ENCODE peak calls at places on chromosomes 13 and 19, in eight cellular contexts. R is activated effector memory CD4-positive, alpha-beta T cell treated with Interleukin-2 at 50 U/mL for 16 hours; K is NCI-H774; H is HEK293T; V is stromal cell of bone marrow; A is stimulated activated CD4-positive, alpha-beta T cell treated with anti-CD3 and anti-CD28 coated beads, Interleukin-12 subunit alpha, Interleukin-12 subunit beta, amount 100 ng/mL, for 24 hours; P is EL; Q is coronary artery. M is an unnamed sample.

GRCh38 chr19:14383556-14383897 is 2.3 kb downstream of the ADGRE5 start:
- DNase-seq in R (no peak), K (no peak), H (no peak), V (no peak), A (no peak), P (peak; percentile 51), Q (no peak), M (no peak)

GRCh38 chr13:25276748-25277147 is 10.5 kb downstream of the MTMR6 start:
- DNase-seq in R (no peak), K (no peak), H (no peak), V (no peak), A (no peak), P (peak; percentile 29), Q (no peak), M (no peak)

GRCh38 chr19:48502720-48503018 is 9.0 kb downstream of the LMTK3 start:
- DNase-seq in R (no peak), K (no peak), H (no peak), V (no peak), A (no peak), P (no peak), Q (peak; percentile 67), M (no peak)

GRCh38 chr13:98273067-98273823 is 96.2 kb upstream of the RNF113B start:
- DNase-seq in R (no peak), K (no peak), H (no peak), V (no peak), A (no peak), P (no peak), Q (no peak), M (no peak)

GRCh38 chr13:51999525-51999924 is 11.7 kb downstream of the ATP7B start:
- DNase-seq in R (no peak), K (no peak), H (no peak), V (no peak), A (no peak), P (no peak), Q (no peak), M (no peak)

GRCh38 chr19:44626067-44626624 is 12.8 kb downstream of the IGSF23 start:
- DNase-seq in R (no peak), K (no peak), H (no peak), V (peak; percentile 50), A (no peak), P (peak; percentile 99), Q (no peak), M (no peak)

GRCh38 chr13:110272227-110272626 is 34.7 kb downstream of the COL4A1 start:
- DNase-seq in R (no peak), K (no peak), H (no peak), V (no peak), A (no peak), P (no peak), Q (no peak), M (no peak)

GRCh38 chr19:40216777-40217026 is 1.5 kb downstream of the TTC9B start:
- DNase-seq in R (no peak), K (no peak), H (no peak), V (no peak), A (no peak), P (no peak), Q (no peak), M (no peak)

GRCh38 chr13:49341517-49341916 is 93.8 kb downstream of the CDADC1 start:
- DNase-seq in R (no peak), K (no peak), H (no peak), V (no peak), A (no peak), P (no peak), Q (no peak), M (no peak)

GRCh38 chr19:1252818-1253513 is 4.6 kb downstream of the MIDN start:
- DNase-seq in R (peak; percentile 74), K (no peak), H (no peak), V (peak; percentile 96), A (peak; percentile 77), P (peak; percentile 97), Q (peak; percentile 98), M (no peak)

GRCh38 chr19:18590273-18591272 is 2.0 kb downstream of the REX1BD start:
- DNase-seq in R (no peak), K (no peak), H (peak; percentile 82), V (peak; percentile 31), A (no peak), P (peak; percentile 21), Q (peak; percentile 74), M (peak; percentile 97)

GRCh38 chr13:45225370-45225769 is 24.5 kb upstream of the KCTD4 start:
- DNase-seq in R (no peak), K (no peak), H (no peak), V (no peak), A (no peak), P (no peak), Q (no peak), M (no peak)

GRCh38 chr19:15623711-15624318 is 8.8 kb downstream of the CYP4F8 start:
- DNase-seq in R (no peak), K (no peak), H (no peak), V (no peak), A (no peak), P (no peak), Q (no peak), M (no peak)

GRCh38 chr13:46489586-46490023 is 63.4 kb upstream of the LRCH1 start:
- DNase-seq in R (no peak), K (no peak), H (no peak), V (peak; percentile 97), A (no peak), P (peak; percentile 88), Q (peak; percentile 83), M (no peak)

GRCh38 chr13:39623466-39623865 is 20.5 kb upstream of the LHFPL6 start:
- DNase-seq in R (no peak), K (no peak), H (no peak), V (no peak), A (no peak), P (no peak), Q (no peak), M (no peak)

GRCh38 chr19:14565298-14565679 is 6.6 kb downstream of the NDUFB7 start:
- DNase-seq in R (no peak), K (no peak), H (no peak), V (no peak), A (no peak), P (no peak), Q (no peak), M (no peak)

M was measured in NCI-H1105.